ENCODE peak calls at places on chromosomes 2 and 18, in five cellular contexts. J is HepG2, S is K562, K is SK-N-SH, Y is GM12878. G is an unnamed sample. For H3K9me3, the result is how much of the 10 kb centered on the place peaks cover.

GRCh38 chr2:177543007-177543760 is 150.6 kb downstream of the AGPS start:
- DNase-seq in K (no peak), Y (no peak), S (no peak), J (no peak), G (no peak)

GRCh38 chr2:10305715-10306114 is 3.0 kb downstream of the HPCAL1 start:
- DNase-seq in Y (no peak), J (peak), K (no peak), S (no peak), G (no peak)

GRCh38 chr2:111642576-111643327 is 241.2 kb downstream of the ANAPC1 start:
- DNase-seq in J (no peak), S (no peak), Y (no peak), K (no peak), G (no peak)

GRCh38 chr2:226969412-226969811 is 133.6 kb downstream of the RHBDD1 start:
- DNase-seq in Y (no peak), J (no peak), S (no peak), K (no peak), G (no peak)

GRCh38 chr2:23423062-23423872 is 38.3 kb downstream of the KLHL29 start:
- DNase-seq in K (peak), S (no peak), J (no peak), Y (no peak), G (peak)

GRCh38 chr18:57775937-57776336 is 27.2 kb downstream of the ATP8B1 start:
- DNase-seq in S (no peak), J (no peak), K (no peak), Y (no peak), G (no peak)

GRCh38 chr2:105363192-105363591 is 25.9 kb downstream of the C2orf49 start:
- DNase-seq in K (no peak), J (no peak), S (no peak), Y (no peak), G (no peak)

GRCh38 chr18:42477261-42477660 is 522.2 kb downstream of the PIK3C3 start:
- DNase-seq in K (no peak), Y (no peak), S (no peak), J (no peak), G (no peak)

GRCh38 chr2:64392514-64392913 is 61.4 kb upstream of the LGALSL start:
- DNase-seq in Y (no peak), K (no peak), S (no peak), J (no peak), G (no peak)

GRCh38 chr2:163736433-163737168 is 793 bp upstream of the FIGN start:
- DNase-seq in J (peak), Y (no peak), K (peak), S (no peak), G (peak)

GRCh38 chr18:28063181-28063790 is 113.6 kb downstream of the CDH2 start:
- DNase-seq in K (no peak), S (no peak), Y (no peak), J (no peak), G (no peak)

GRCh38 chr2:43319541-43319940 is 93.1 kb upstream of the ZFP36L2 start:
- DNase-seq in J (no peak), K (peak), S (no peak), Y (no peak), G (no peak)

GRCh38 chr18:62771494-62771893 is 56.2 kb downstream of the PHLPP1 start:
- DNase-seq in J (no peak), Y (no peak), K (no peak), S (no peak), G (no peak)

GRCh38 chr18:45828917-45829811 is 3.7 kb downstream of the SIGLEC15 start:
- DNase-seq in S (peak), Y (no peak), K (no peak), J (no peak), G (no peak)

GRCh38 chr2:207467716-207468347 is 61.9 kb upstream of the CREB1 start:
- DNase-seq in Y (peak), J (no peak), S (peak), K (no peak), G (no peak)

GRCh38 chr2:6139142-6139541 is 447.0 kb downstream of the SOX11 start:
- DNase-seq in Y (no peak), K (no peak), S (no peak), J (no peak), G (no peak)

GRCh38 chr18:58336605-58337004 is 292.3 kb downstream of the ALPK2 start:
- DNase-seq in Y (no peak), S (no peak), K (no peak), J (no peak), G (no peak)

GRCh38 chr2:237790353-237790752 is 8.2 kb upstream of the RBM44 start:
- DNase-seq in J (no peak), K (no peak), S (no peak), Y (no peak), G (no peak)

GRCh38 chr2:55111570-55112228 is 61.4 kb upstream of the RTN4 start:
- DNase-seq in S (peak), J (peak), Y (no peak), K (no peak), G (no peak)

GRCh38 chr2:237977380-237977779 is 10.6 kb downstream of the UBE2F start:
- DNase-seq in J (no peak), S (no peak), K (no peak), Y (no peak), G (no peak)

GRCh38 chr18:53947092-53947640 is 277.3 kb downstream of the MBD2 start:
- DNase-seq in Y (no peak), S (no peak), K (no peak), J (peak), G (no peak)

DNA sequence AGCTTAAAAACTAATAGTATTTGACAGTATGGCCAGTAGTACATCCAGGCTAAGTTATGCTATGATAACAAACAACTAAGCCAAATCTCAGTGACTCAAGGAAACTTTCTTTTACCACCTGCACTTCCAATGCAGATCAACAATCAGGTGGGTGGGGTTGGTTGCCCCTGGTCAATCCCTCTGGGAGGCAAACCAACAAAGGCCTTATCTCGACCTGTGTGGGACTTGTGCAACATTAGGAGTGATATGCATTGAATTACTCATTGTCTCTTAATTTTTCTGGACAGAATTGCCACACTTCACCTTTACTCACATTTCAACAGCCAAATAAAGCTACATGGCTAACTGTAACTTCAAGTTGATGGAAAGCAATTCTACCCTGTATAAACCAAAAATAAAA is 1049.3 kb upstream of the CDH2 start:
- DNase-seq in J (no peak), S (no peak), Y (no peak), K (no peak), G (no peak)
- TF ChIP-seq TAF1 in J (no peak), S (no peak), Y (no peak), K (no peak), G (no peak)

GRCh38 chr2:160087854-160088745 is 25.7 kb upstream of the PLA2R1 start:
- DNase-seq in K (no peak), S (peak), Y (no peak), J (peak), G (peak)
- H3K9me3 ChIP-seq in K (under half), S (under half), Y (under half), J (under half), G (half or more)

GRCh38 chr2:75587954-75588587 is 27.3 kb upstream of the EVA1A start:
- DNase-seq in Y (no peak), K (no peak), J (no peak), S (no peak), G (no peak)
- TF ChIP-seq GABPA in Y (no peak), K (no peak), J (no peak), S (no peak), G (no peak)

DNA sequence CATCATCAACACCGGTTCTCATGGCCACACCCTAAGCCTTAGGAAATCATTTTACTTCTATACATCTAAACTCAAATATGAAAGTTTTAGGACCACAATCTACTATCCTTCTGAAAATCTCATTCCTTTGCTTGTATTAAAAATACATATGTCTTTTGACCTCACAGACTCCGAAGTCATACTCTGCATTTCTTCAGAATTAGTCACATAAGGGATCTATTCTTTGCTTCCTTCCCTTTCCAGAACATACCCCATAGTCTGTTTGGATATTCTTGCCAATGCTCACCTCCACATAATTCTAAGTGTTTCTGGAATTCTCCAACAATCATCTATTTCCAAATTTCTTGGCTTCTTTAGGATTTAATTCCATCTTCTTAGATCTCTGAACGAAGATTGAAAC is 14.2 kb upstream of the DSG1 start:
- DNase-seq in S (no peak), Y (no peak), J (no peak), K (no peak), G (no peak)
- TF ChIP-seq TAF1 in S (no peak), Y (no peak), J (no peak), K (no peak), G (no peak)

GRCh38 chr2:127358971-127359370 is 28.8 kb downstream of the MAP3K2 start:
- DNase-seq in J (no peak), Y (no peak), S (no peak), K (no peak), G (no peak)
- H3K9me3 ChIP-seq in J (under half), Y (under half), S (under half), K (under half), G (under half)

DNA sequence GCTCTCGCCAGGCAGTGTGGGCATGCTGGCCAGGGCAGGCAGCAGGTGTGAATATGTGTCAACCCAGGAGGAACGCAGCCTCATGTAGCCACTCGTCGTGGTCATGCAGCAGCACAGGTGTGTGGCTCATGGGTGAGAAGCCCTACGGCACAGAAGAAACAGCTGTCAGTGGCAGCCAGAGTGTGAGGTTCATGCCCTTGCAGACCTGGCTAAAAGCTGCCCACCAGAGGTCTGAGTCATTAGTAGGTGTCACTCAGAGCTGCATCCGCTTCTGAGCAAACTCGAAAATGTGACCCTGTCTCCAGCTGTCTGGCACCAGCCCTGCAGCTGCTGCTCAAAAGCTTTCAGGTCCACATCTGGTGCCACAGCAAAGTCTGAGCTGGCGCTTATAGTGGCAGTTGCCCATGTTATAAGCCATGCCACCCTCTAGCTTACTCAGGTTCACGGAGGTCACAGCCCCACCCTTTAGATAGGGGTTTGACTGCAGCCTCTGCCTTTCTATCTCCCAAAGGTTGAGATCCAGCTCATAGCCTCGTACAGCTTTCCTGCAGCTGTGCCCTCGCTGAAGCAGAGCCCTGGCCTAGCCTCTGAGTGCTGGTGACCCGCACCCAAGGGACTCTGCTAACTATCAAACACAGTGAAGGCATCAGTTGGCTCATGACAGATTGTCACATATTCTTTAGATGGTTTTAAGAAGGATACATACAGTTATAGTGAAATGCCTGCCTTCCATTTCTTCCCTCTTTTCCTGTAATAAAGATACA is 195.0 kb downstream of the CCDC102B start:
- DNase-seq in J (no peak), S (no peak), Y (no peak), K (no peak), G (no peak)
- TF ChIP-seq GABPA in J (no peak), S (no peak), Y (no peak), K (no peak), G (no peak)

G was measured in H1.